ENCODE peak calls at places on chromosomes 12 and 14, in six cellular contexts. One of them, this sample, is unnamed.

GRCh38 chr12:5830121-5830520 is 114.9 kb downstream of the ANO2 start:
- DNase-seq in upper lobe of right lung: no peak
- DNase-seq in fibroblast of lung: no peak
- DNase-seq in cardiac fibroblast: no peak
- DNase-seq in mucosa of descending colon: no peak
- DNase-seq in A673: no peak
- DNase-seq in this sample: no peak

GRCh38 chr12:132488127-132489077 is 1.5 kb upstream of the FBRSL1 start:
- DNase-seq in upper lobe of right lung: no peak
- DNase-seq in fibroblast of lung: no peak
- DNase-seq in cardiac fibroblast: no peak
- DNase-seq in mucosa of descending colon: peak
- DNase-seq in A673: no peak
- DNase-seq in this sample: no peak

GRCh38 chr14:63857467-63858030 is 4.7 kb downstream of the SYNE2 start:
- DNase-seq in upper lobe of right lung: no peak
- DNase-seq in fibroblast of lung: peak
- DNase-seq in cardiac fibroblast: no peak
- DNase-seq in mucosa of descending colon: no peak
- DNase-seq in A673: no peak
- DNase-seq in this sample: no peak

GRCh38 chr14:24212924-24213865 is at the start of gene CHMP4A:
- DNase-seq in upper lobe of right lung: peak
- DNase-seq in fibroblast of lung: peak
- DNase-seq in cardiac fibroblast: peak
- DNase-seq in mucosa of descending colon: peak
- DNase-seq in A673: peak
- DNase-seq in this sample: peak

GRCh38 chr14:87615822-87616679 is 376.9 kb downstream of the GALC start:
- DNase-seq in upper lobe of right lung: no peak
- DNase-seq in fibroblast of lung: peak
- DNase-seq in cardiac fibroblast: peak
- DNase-seq in mucosa of descending colon: peak
- DNase-seq in A673: peak
- DNase-seq in this sample: peak

GRCh38 chr12:46916796-46917419 is 91.1 kb upstream of the SLC38A4 start:
- DNase-seq in upper lobe of right lung: no peak
- DNase-seq in fibroblast of lung: peak
- DNase-seq in cardiac fibroblast: peak
- DNase-seq in mucosa of descending colon: no peak
- DNase-seq in A673: no peak
- DNase-seq in this sample: no peak

GRCh38 chr14:92850492-92850891 is 56.4 kb downstream of the GOLGA5 start:
- DNase-seq in upper lobe of right lung: no peak
- DNase-seq in fibroblast of lung: peak
- DNase-seq in cardiac fibroblast: no peak
- DNase-seq in mucosa of descending colon: no peak
- DNase-seq in A673: no peak
- DNase-seq in this sample: peak

GRCh38 chr12:65990592-65990991 is 140.0 kb downstream of the LLPH start:
- DNase-seq in upper lobe of right lung: no peak
- DNase-seq in fibroblast of lung: no peak
- DNase-seq in cardiac fibroblast: no peak
- DNase-seq in mucosa of descending colon: no peak
- DNase-seq in A673: no peak
- DNase-seq in this sample: no peak

GRCh38 chr12:116123511-116124258 is 153.8 kb downstream of the MED13L start:
- DNase-seq in upper lobe of right lung: no peak
- DNase-seq in fibroblast of lung: peak
- DNase-seq in cardiac fibroblast: peak
- DNase-seq in mucosa of descending colon: peak
- DNase-seq in A673: peak
- DNase-seq in this sample: peak

GRCh38 chr12:95963104-95963503 is 20.0 kb downstream of the AMDHD1 start:
- DNase-seq in upper lobe of right lung: no peak
- DNase-seq in fibroblast of lung: no peak
- DNase-seq in cardiac fibroblast: no peak
- DNase-seq in mucosa of descending colon: no peak
- DNase-seq in A673: peak
- DNase-seq in this sample: no peak

GRCh38 chr12:108117163-108117849 is 11.8 kb upstream of the WSCD2 start:
- DNase-seq in upper lobe of right lung: no peak
- DNase-seq in fibroblast of lung: no peak
- DNase-seq in cardiac fibroblast: no peak
- DNase-seq in mucosa of descending colon: no peak
- DNase-seq in A673: peak
- DNase-seq in this sample: no peak

GRCh38 chr14:88342980-88343379 is 19.9 kb upstream of the KCNK10 start:
- DNase-seq in upper lobe of right lung: no peak
- DNase-seq in fibroblast of lung: no peak
- DNase-seq in cardiac fibroblast: no peak
- DNase-seq in mucosa of descending colon: no peak
- DNase-seq in A673: no peak
- DNase-seq in this sample: no peak

GRCh38 chr14:83991666-83992065 is 1538.3 kb upstream of the FLRT2 start:
- DNase-seq in upper lobe of right lung: no peak
- DNase-seq in fibroblast of lung: no peak
- DNase-seq in cardiac fibroblast: no peak
- DNase-seq in mucosa of descending colon: no peak
- DNase-seq in A673: no peak
- DNase-seq in this sample: no peak

GRCh38 chr14:93619176-93619793 is 169.0 kb downstream of the PRIMA1 start:
- DNase-seq in upper lobe of right lung: no peak
- DNase-seq in fibroblast of lung: peak
- DNase-seq in cardiac fibroblast: peak
- DNase-seq in mucosa of descending colon: peak
- DNase-seq in A673: peak
- DNase-seq in this sample: peak

GRCh38 chr14:50425816-50426215 is 29.1 kb upstream of the CDKL1 start:
- DNase-seq in upper lobe of right lung: no peak
- DNase-seq in fibroblast of lung: peak
- DNase-seq in cardiac fibroblast: peak
- DNase-seq in mucosa of descending colon: no peak
- DNase-seq in A673: no peak
- DNase-seq in this sample: peak

GRCh38 chr12:101777476-101777875 is 38.2 kb upstream of the SYCP3 start:
- DNase-seq in upper lobe of right lung: no peak
- DNase-seq in fibroblast of lung: no peak
- DNase-seq in cardiac fibroblast: no peak
- DNase-seq in mucosa of descending colon: no peak
- DNase-seq in A673: no peak
- DNase-seq in this sample: no peak

GRCh38 chr14:34081126-34081575 is 130.3 kb upstream of the EGLN3 start:
- DNase-seq in upper lobe of right lung: no peak
- DNase-seq in fibroblast of lung: peak
- DNase-seq in cardiac fibroblast: peak
- DNase-seq in mucosa of descending colon: no peak
- DNase-seq in A673: peak
- DNase-seq in this sample: peak

GRCh38 chr14:69483765-69484443 is 624 bp upstream of the PLEKHD1 start:
- DNase-seq in upper lobe of right lung: peak
- DNase-seq in fibroblast of lung: peak
- DNase-seq in cardiac fibroblast: peak
- DNase-seq in mucosa of descending colon: peak
- DNase-seq in A673: no peak
- DNase-seq in this sample: peak

GRCh38 chr12:57861967-57862366 is 15.4 kb upstream of the CTDSP2 start:
- DNase-seq in upper lobe of right lung: no peak
- DNase-seq in fibroblast of lung: no peak
- DNase-seq in cardiac fibroblast: no peak
- DNase-seq in mucosa of descending colon: no peak
- DNase-seq in A673: no peak
- DNase-seq in this sample: no peak

GRCh38 chr12:2382391-2383155 is 329.8 kb downstream of the CACNA1C start:
- DNase-seq in upper lobe of right lung: no peak
- DNase-seq in fibroblast of lung: no peak
- DNase-seq in cardiac fibroblast: peak
- DNase-seq in mucosa of descending colon: no peak
- DNase-seq in A673: no peak
- DNase-seq in this sample: peak

GRCh38 chr12:49260165-49260564 is 4.7 kb upstream of the TUBA1C start:
- DNase-seq in upper lobe of right lung: no peak
- DNase-seq in fibroblast of lung: peak
- DNase-seq in cardiac fibroblast: peak
- DNase-seq in mucosa of descending colon: no peak
- DNase-seq in A673: no peak
- DNase-seq in this sample: peak

GRCh38 chr14:64918216-64918615 is 4.0 kb downstream of the CHURC1 start:
- DNase-seq in upper lobe of right lung: no peak
- DNase-seq in fibroblast of lung: peak
- DNase-seq in cardiac fibroblast: no peak
- DNase-seq in mucosa of descending colon: no peak
- DNase-seq in A673: no peak
- DNase-seq in this sample: peak

GRCh38 chr12:19036673-19037357 is 92.7 kb upstream of the PLEKHA5 start:
- DNase-seq in upper lobe of right lung: no peak
- DNase-seq in fibroblast of lung: peak
- DNase-seq in cardiac fibroblast: peak
- DNase-seq in mucosa of descending colon: no peak
- DNase-seq in A673: no peak
- DNase-seq in this sample: no peak

GRCh38 chr12:75977952-75978671 is 53.5 kb downstream of the PHLDA1 start:
- DNase-seq in upper lobe of right lung: no peak
- DNase-seq in fibroblast of lung: peak
- DNase-seq in cardiac fibroblast: peak
- DNase-seq in mucosa of descending colon: peak
- DNase-seq in A673: peak
- DNase-seq in this sample: peak

GRCh38 chr14:37251778-37252177 is 54.0 kb downstream of the MIPOL1 start:
- DNase-seq in upper lobe of right lung: no peak
- DNase-seq in fibroblast of lung: no peak
- DNase-seq in cardiac fibroblast: no peak
- DNase-seq in mucosa of descending colon: no peak
- DNase-seq in A673: no peak
- DNase-seq in this sample: no peak

GRCh38 chr12:46794593-46795190 is 31.1 kb downstream of the SLC38A4 start:
- DNase-seq in upper lobe of right lung: no peak
- DNase-seq in fibroblast of lung: no peak
- DNase-seq in cardiac fibroblast: no peak
- DNase-seq in mucosa of descending colon: no peak
- DNase-seq in A673: no peak
- DNase-seq in this sample: no peak

GRCh38 chr12:29187756-29188155 is 38.7 kb downstream of the FAR2 start:
- DNase-seq in upper lobe of right lung: no peak
- DNase-seq in fibroblast of lung: no peak
- DNase-seq in cardiac fibroblast: peak
- DNase-seq in mucosa of descending colon: no peak
- DNase-seq in A673: no peak
- DNase-seq in this sample: no peak

GRCh38 chr14:38065101-38065762 is 142.5 kb upstream of the SSTR1 start:
- DNase-seq in upper lobe of right lung: no peak
- DNase-seq in fibroblast of lung: no peak
- DNase-seq in cardiac fibroblast: no peak
- DNase-seq in mucosa of descending colon: peak
- DNase-seq in A673: no peak
- DNase-seq in this sample: no peak

GRCh38 chr14:71961972-71962371 is 29.7 kb downstream of the RGS6 start:
- DNase-seq in upper lobe of right lung: no peak
- DNase-seq in fibroblast of lung: no peak
- DNase-seq in cardiac fibroblast: no peak
- DNase-seq in mucosa of descending colon: no peak
- DNase-seq in A673: no peak
- DNase-seq in this sample: no peak

GRCh38 chr14:71966528-71966927 is 34.3 kb downstream of the RGS6 start:
- DNase-seq in upper lobe of right lung: no peak
- DNase-seq in fibroblast of lung: no peak
- DNase-seq in cardiac fibroblast: no peak
- DNase-seq in mucosa of descending colon: no peak
- DNase-seq in A673: no peak
- DNase-seq in this sample: no peak

GRCh38 chr14:71970272-71970671 is 38.0 kb downstream of the RGS6 start:
- DNase-seq in upper lobe of right lung: no peak
- DNase-seq in fibroblast of lung: no peak
- DNase-seq in cardiac fibroblast: no peak
- DNase-seq in mucosa of descending colon: no peak
- DNase-seq in A673: no peak
- DNase-seq in this sample: no peak

GRCh38 chr14:71967709-71968108 is 35.5 kb downstream of the RGS6 start:
- DNase-seq in upper lobe of right lung: no peak
- DNase-seq in fibroblast of lung: no peak
- DNase-seq in cardiac fibroblast: no peak
- DNase-seq in mucosa of descending colon: no peak
- DNase-seq in A673: no peak
- DNase-seq in this sample: no peak
- H3K4me3 ChIP-seq in upper lobe of right lung: no peak
- H3K4me3 ChIP-seq in fibroblast of lung: no peak
- H3K4me3 ChIP-seq in cardiac fibroblast: no peak
- H3K4me3 ChIP-seq in mucosa of descending colon: no peak
- H3K4me3 ChIP-seq in A673: no peak
- H3K4me3 ChIP-seq in this sample: no peak

DNA sequence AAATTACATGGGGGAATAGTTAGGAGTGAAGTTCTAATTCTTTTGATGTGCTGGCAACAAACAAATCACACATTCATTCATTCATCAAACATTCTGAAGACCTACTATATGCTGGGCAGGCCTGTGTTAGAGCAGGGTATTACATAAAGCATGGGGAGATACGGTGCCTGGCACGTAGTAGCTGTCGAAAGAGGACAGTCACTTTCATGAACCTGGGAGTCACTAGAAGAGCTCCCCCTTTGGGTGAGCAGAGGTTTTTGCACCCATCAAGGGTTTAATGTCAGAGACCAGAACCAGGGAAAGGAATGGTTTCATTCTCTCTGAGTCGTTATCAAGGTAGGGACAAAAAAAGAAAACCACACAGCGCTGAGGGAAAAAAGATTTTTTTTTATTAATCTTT is 10.0 kb downstream of the LHX5 start:
- DNase-seq in upper lobe of right lung: no peak
- DNase-seq in fibroblast of lung: no peak
- DNase-seq in cardiac fibroblast: peak
- DNase-seq in mucosa of descending colon: no peak
- DNase-seq in A673: peak
- DNase-seq in this sample: peak
- TF ChIP-seq CTCF in upper lobe of right lung: no peak
- TF ChIP-seq CTCF in fibroblast of lung: peak
- TF ChIP-seq CTCF in cardiac fibroblast: peak
- TF ChIP-seq CTCF in mucosa of descending colon: no peak
- TF ChIP-seq CTCF in A673: peak
- TF ChIP-seq CTCF in this sample: peak

DNA sequence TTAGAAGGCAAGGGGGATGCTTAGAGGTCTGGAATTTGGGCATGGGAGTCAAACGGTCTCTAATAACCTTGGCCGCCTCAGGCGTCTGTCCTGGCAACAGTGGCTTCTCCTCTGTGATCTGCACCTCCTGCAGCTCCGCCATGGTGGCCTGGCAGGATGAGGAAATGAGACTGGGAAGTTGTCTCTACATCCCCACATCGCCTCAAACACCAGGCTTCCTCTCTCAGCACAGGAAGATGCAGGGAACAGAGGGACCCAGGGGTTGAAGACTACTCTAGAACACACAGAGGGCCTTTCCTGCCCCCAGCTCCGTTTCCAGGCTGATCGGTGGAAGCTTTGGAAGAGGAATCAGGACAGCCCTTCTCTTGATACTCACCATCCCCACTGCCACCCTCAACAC is 1.7 kb downstream of the NDRG2 start:
- DNase-seq in upper lobe of right lung: no peak
- DNase-seq in fibroblast of lung: no peak
- DNase-seq in cardiac fibroblast: no peak
- DNase-seq in mucosa of descending colon: no peak
- DNase-seq in A673: no peak
- DNase-seq in this sample: no peak
- H3K4me3 ChIP-seq in upper lobe of right lung: peak
- H3K4me3 ChIP-seq in fibroblast of lung: no peak
- H3K4me3 ChIP-seq in cardiac fibroblast: no peak
- H3K4me3 ChIP-seq in mucosa of descending colon: no peak
- H3K4me3 ChIP-seq in A673: no peak
- H3K4me3 ChIP-seq in this sample: no peak

GRCh38 chr14:32366256-32366655 is 37.2 kb downstream of the AKAP6 start:
- DNase-seq in upper lobe of right lung: no peak
- DNase-seq in fibroblast of lung: peak
- DNase-seq in cardiac fibroblast: peak
- DNase-seq in mucosa of descending colon: no peak
- DNase-seq in A673: peak
- DNase-seq in this sample: peak
- TF ChIP-seq CTCF in upper lobe of right lung: no peak
- TF ChIP-seq CTCF in fibroblast of lung: peak
- TF ChIP-seq CTCF in cardiac fibroblast: peak
- TF ChIP-seq CTCF in mucosa of descending colon: no peak
- TF ChIP-seq CTCF in A673: no peak
- TF ChIP-seq CTCF in this sample: peak

This sample was measured in AG10803.